ENCODE peak calls at places on chromosomes 3 and 15, in five cellular contexts. One of them, this sample, is unnamed.

GRCh38 chr15:41957021-41957897 is 15.1 kb downstream of the EHD4 start:
- DNase-seq in foreskin fibroblast: no peak
- DNase-seq in T47D: no peak
- DNase-seq in omental fat pad: no peak
- DNase-seq in neuronal stem cell: no peak
- DNase-seq in this sample: no peak

GRCh38 chr3:51374456-51374855 is 10.6 kb upstream of the MANF start:
- DNase-seq in foreskin fibroblast: no peak
- DNase-seq in T47D: no peak
- DNase-seq in omental fat pad: no peak
- DNase-seq in neuronal stem cell: no peak
- DNase-seq in this sample: no peak

GRCh38 chr15:79432345-79433311 is 492 bp downstream of the MINAR1 start:
- DNase-seq in foreskin fibroblast: no peak
- DNase-seq in T47D: no peak
- DNase-seq in omental fat pad: no peak
- DNase-seq in neuronal stem cell: no peak
- DNase-seq in this sample: no peak

GRCh38 chr15:66075947-66076346 is 177.6 kb downstream of the MEGF11 start:
- DNase-seq in foreskin fibroblast: no peak
- DNase-seq in T47D: no peak
- DNase-seq in omental fat pad: no peak
- DNase-seq in neuronal stem cell: no peak
- DNase-seq in this sample: no peak

GRCh38 chr15:37898385-37898784 is 36.1 kb upstream of the TMCO5A start:
- DNase-seq in foreskin fibroblast: no peak
- DNase-seq in T47D: no peak
- DNase-seq in omental fat pad: no peak
- DNase-seq in neuronal stem cell: no peak
- DNase-seq in this sample: no peak

GRCh38 chr3:65581313-65581712 is 457.4 kb downstream of the MAGI1 start:
- DNase-seq in foreskin fibroblast: no peak
- DNase-seq in T47D: no peak
- DNase-seq in omental fat pad: no peak
- DNase-seq in neuronal stem cell: no peak
- DNase-seq in this sample: no peak

GRCh38 chr3:177300842-177301241 is 103.6 kb upstream of the TBL1XR1 start:
- DNase-seq in foreskin fibroblast: no peak
- DNase-seq in T47D: no peak
- DNase-seq in omental fat pad: no peak
- DNase-seq in neuronal stem cell: no peak
- DNase-seq in this sample: no peak

GRCh38 chr3:77939726-77940125 is 899.8 kb downstream of the ROBO2 start:
- DNase-seq in foreskin fibroblast: no peak
- DNase-seq in T47D: no peak
- DNase-seq in omental fat pad: no peak
- DNase-seq in neuronal stem cell: no peak
- DNase-seq in this sample: no peak

GRCh38 chr3:177591371-177591770 is 394.1 kb upstream of the TBL1XR1 start:
- DNase-seq in foreskin fibroblast: peak; percentile 63
- DNase-seq in T47D: peak; percentile 40
- DNase-seq in omental fat pad: no peak
- DNase-seq in neuronal stem cell: no peak
- DNase-seq in this sample: no peak

GRCh38 chr3:62955126-62955525 is 79.9 kb upstream of the CADPS start:
- DNase-seq in foreskin fibroblast: no peak
- DNase-seq in T47D: no peak
- DNase-seq in omental fat pad: no peak
- DNase-seq in neuronal stem cell: peak; percentile 18
- DNase-seq in this sample: peak; percentile 38

GRCh38 chr15:85009435-85009834 is 27.8 kb downstream of the PDE8A start:
- DNase-seq in foreskin fibroblast: no peak
- DNase-seq in T47D: no peak
- DNase-seq in omental fat pad: no peak
- DNase-seq in neuronal stem cell: no peak
- DNase-seq in this sample: no peak

GRCh38 chr15:64746921-64747320 is 28.5 kb downstream of the RBPMS2 start:
- DNase-seq in foreskin fibroblast: no peak
- DNase-seq in T47D: peak; percentile 48
- DNase-seq in omental fat pad: no peak
- DNase-seq in neuronal stem cell: no peak
- DNase-seq in this sample: no peak

GRCh38 chr15:44670087-44670945 is 6.9 kb upstream of the SPG11 start:
- DNase-seq in foreskin fibroblast: no peak
- DNase-seq in T47D: peak; percentile 59
- DNase-seq in omental fat pad: no peak
- DNase-seq in neuronal stem cell: no peak
- DNase-seq in this sample: no peak

GRCh38 chr3:69357196-69357595 is 28.7 kb downstream of the FRMD4B start:
- DNase-seq in foreskin fibroblast: no peak
- DNase-seq in T47D: peak; percentile 2
- DNase-seq in omental fat pad: no peak
- DNase-seq in neuronal stem cell: no peak
- DNase-seq in this sample: no peak

GRCh38 chr3:72154391-72155300 is 369.7 kb upstream of the PROK2 start:
- DNase-seq in foreskin fibroblast: peak; percentile 72
- DNase-seq in T47D: no peak
- DNase-seq in omental fat pad: no peak
- DNase-seq in neuronal stem cell: no peak
- DNase-seq in this sample: no peak

GRCh38 chr15:74789741-74790079 is 7.8 kb downstream of the CSK start:
- DNase-seq in foreskin fibroblast: no peak
- DNase-seq in T47D: no peak
- DNase-seq in omental fat pad: no peak
- DNase-seq in neuronal stem cell: no peak
- DNase-seq in this sample: no peak

GRCh38 chr3:185411133-185411532 is 48.2 kb downstream of the MAP3K13 start:
- DNase-seq in foreskin fibroblast: no peak
- DNase-seq in T47D: no peak
- DNase-seq in omental fat pad: no peak
- DNase-seq in neuronal stem cell: no peak
- DNase-seq in this sample: no peak

GRCh38 chr3:82707035-82707434 is 945.6 kb upstream of the GBE1 start:
- DNase-seq in foreskin fibroblast: peak; percentile 19
- DNase-seq in T47D: peak; percentile 69
- DNase-seq in omental fat pad: no peak
- DNase-seq in neuronal stem cell: no peak
- DNase-seq in this sample: no peak

GRCh38 chr3:153970735-153971347 is 150.3 kb upstream of the ARHGEF26 start:
- DNase-seq in foreskin fibroblast: peak; percentile 54
- DNase-seq in T47D: peak; percentile 50
- DNase-seq in omental fat pad: no peak
- DNase-seq in neuronal stem cell: no peak
- DNase-seq in this sample: peak; percentile 38

GRCh38 chr3:150607267-150608065 is 4.3 kb downstream of the SELENOT start:
- DNase-seq in foreskin fibroblast: no peak
- DNase-seq in T47D: no peak
- DNase-seq in omental fat pad: no peak
- DNase-seq in neuronal stem cell: peak; percentile 27
- DNase-seq in this sample: peak; percentile 36

GRCh38 chr15:90650956-90651689 is 66.0 kb upstream of the BLM start:
- DNase-seq in foreskin fibroblast: no peak
- DNase-seq in T47D: no peak
- DNase-seq in omental fat pad: no peak
- DNase-seq in neuronal stem cell: no peak
- DNase-seq in this sample: no peak

GRCh38 chr3:126261037-126261436 is 80.7 kb upstream of the ALDH1L1 start:
- DNase-seq in foreskin fibroblast: peak; percentile 86
- DNase-seq in T47D: peak; percentile 41
- DNase-seq in omental fat pad: no peak
- DNase-seq in neuronal stem cell: no peak
- DNase-seq in this sample: peak; percentile 79

GRCh38 chr15:41797194-41797593 is 22.9 kb downstream of the MAPKBP1 start:
- DNase-seq in foreskin fibroblast: no peak
- DNase-seq in T47D: no peak
- DNase-seq in omental fat pad: no peak
- DNase-seq in neuronal stem cell: no peak
- DNase-seq in this sample: no peak

GRCh38 chr15:61049003-61049402 is 180.1 kb downstream of the RORA start:
- DNase-seq in foreskin fibroblast: peak; percentile 28
- DNase-seq in T47D: no peak
- DNase-seq in omental fat pad: no peak
- DNase-seq in neuronal stem cell: no peak
- DNase-seq in this sample: no peak

GRCh38 chr15:85414495-85414894 is 34.1 kb downstream of the AKAP13 start:
- DNase-seq in foreskin fibroblast: peak; percentile 47
- DNase-seq in T47D: no peak
- DNase-seq in omental fat pad: no peak
- DNase-seq in neuronal stem cell: no peak
- DNase-seq in this sample: no peak

GRCh38 chr3:100425321-100425720 is 24.0 kb downstream of the LNP1 start:
- DNase-seq in foreskin fibroblast: no peak
- DNase-seq in T47D: no peak
- DNase-seq in omental fat pad: no peak
- DNase-seq in neuronal stem cell: no peak
- DNase-seq in this sample: no peak

GRCh38 chr3:24496529-24497482 is 2.2 kb upstream of the THRB start:
- DNase-seq in foreskin fibroblast: peak; percentile 73
- DNase-seq in T47D: peak; percentile 86
- DNase-seq in omental fat pad: peak; percentile 29
- DNase-seq in neuronal stem cell: peak; percentile 35
- DNase-seq in this sample: peak; percentile 69

GRCh38 chr3:13595485-13595884 is 46.6 kb downstream of the FBLN2 start:
- DNase-seq in foreskin fibroblast: no peak
- DNase-seq in T47D: no peak
- DNase-seq in omental fat pad: no peak
- DNase-seq in neuronal stem cell: no peak
- DNase-seq in this sample: no peak

GRCh38 chr3:101170806-101171558 is 149.4 kb downstream of the IMPG2 start:
- DNase-seq in foreskin fibroblast: no peak
- DNase-seq in T47D: no peak
- DNase-seq in omental fat pad: no peak
- DNase-seq in neuronal stem cell: no peak
- DNase-seq in this sample: no peak

GRCh38 chr15:63094495-63094931 is 27.1 kb upstream of the LACTB start:
- DNase-seq in foreskin fibroblast: peak; percentile 67
- DNase-seq in T47D: no peak
- DNase-seq in omental fat pad: no peak
- DNase-seq in neuronal stem cell: no peak
- DNase-seq in this sample: no peak

GRCh38 chr3:38059597-38059996 is 20.6 kb downstream of the DLEC1 start:
- DNase-seq in foreskin fibroblast: no peak
- DNase-seq in T47D: no peak
- DNase-seq in omental fat pad: no peak
- DNase-seq in neuronal stem cell: no peak
- DNase-seq in this sample: no peak

GRCh38 chr3:16616083-16616482 is 10.9 kb upstream of the DAZL start:
- DNase-seq in foreskin fibroblast: no peak
- DNase-seq in T47D: no peak
- DNase-seq in omental fat pad: no peak
- DNase-seq in neuronal stem cell: no peak
- DNase-seq in this sample: no peak

GRCh38 chr15:90001062-90001682 is at the start of gene ZNF710:
- DNase-seq in foreskin fibroblast: peak; percentile 80
- DNase-seq in T47D: peak; percentile 77
- DNase-seq in omental fat pad: no peak
- DNase-seq in neuronal stem cell: peak; percentile 51
- DNase-seq in this sample: peak; percentile 71

GRCh38 chr15:44064706-44065105 is 130.4 kb downstream of the FRMD5 start:
- DNase-seq in foreskin fibroblast: peak; percentile 76
- DNase-seq in T47D: no peak
- DNase-seq in omental fat pad: no peak
- DNase-seq in neuronal stem cell: no peak
- DNase-seq in this sample: no peak

GRCh38 chr3:126896067-126896441 is 86.9 kb upstream of the PLXNA1 start:
- DNase-seq in foreskin fibroblast: no peak
- DNase-seq in T47D: no peak
- DNase-seq in omental fat pad: no peak
- DNase-seq in neuronal stem cell: no peak
- DNase-seq in this sample: no peak

GRCh38 chr3:29156071-29156715 is 124.7 kb upstream of the RBMS3 start:
- DNase-seq in foreskin fibroblast: no peak
- DNase-seq in T47D: no peak
- DNase-seq in omental fat pad: no peak
- DNase-seq in neuronal stem cell: peak; percentile 9
- DNase-seq in this sample: no peak

This sample was measured in HAP-1.